ENCODE peak calls at places on chromosome 22, in six cellular contexts. O is fibroblast of lung, G is PC-3, N is MM.1S, X is neuronal stem cell, W is SK-N-SH. I is an unnamed sample.

GRCh38 chr22:39524089-39524752 is 3.9 kb downstream of the ATF4 start:
- DNase-seq in O (no peak), G (no peak), N (no peak), X (no peak), W (no peak), I (peak)

GRCh38 chr22:38415561-38416321 is 39.3 kb downstream of the KCNJ4 start:
- DNase-seq in O (no peak), G (no peak), N (no peak), X (no peak), W (no peak), I (no peak)

GRCh38 chr22:49148895-49149418 is 678.7 kb downstream of the BRD1 start:
- DNase-seq in O (no peak), G (no peak), N (no peak), X (no peak), W (no peak), I (no peak)

GRCh38 chr22:42820075-42820763 is 36.9 kb downstream of the ARFGAP3 start:
- DNase-seq in O (peak), G (peak), N (peak), X (no peak), W (no peak), I (peak)

GRCh38 chr22:46079861-46080821 is 70.2 kb upstream of the PPARA start:
- DNase-seq in O (peak), G (peak), N (no peak), X (no peak), W (peak), I (peak)

GRCh38 chr22:44442186-44442465 is 55.9 kb downstream of the RTL6 start:
- DNase-seq in O (no peak), G (no peak), N (no peak), X (no peak), W (no peak), I (no peak)

GRCh38 chr22:40332319-40332781 is 13.9 kb upstream of the ADSL start:
- DNase-seq in O (peak), G (no peak), N (no peak), X (no peak), W (peak), I (no peak)

GRCh38 chr22:44363980-44364749 is 51.4 kb upstream of the SHISAL1 start:
- DNase-seq in O (no peak), G (no peak), N (no peak), X (no peak), W (peak), I (peak)

GRCh38 chr22:26545385-26545784 is 33.1 kb upstream of the TFIP11 start:
- DNase-seq in O (no peak), G (no peak), N (no peak), X (no peak), W (no peak), I (no peak)

GRCh38 chr22:23068096-23068831 is 2.1 kb upstream of the GNAZ start:
- DNase-seq in O (no peak), G (no peak), N (no peak), X (no peak), W (no peak), I (no peak)

GRCh38 chr22:44348963-44349950 is 36.5 kb upstream of the SHISAL1 start:
- DNase-seq in O (peak), G (no peak), N (no peak), X (no peak), W (peak), I (no peak)

GRCh38 chr22:44988671-44989070 is 21.1 kb downstream of the PHF21B start:
- DNase-seq in O (no peak), G (no peak), N (no peak), X (no peak), W (no peak), I (peak)

GRCh38 chr22:38623357-38623756 is 32.8 kb downstream of the FAM227A start:
- DNase-seq in O (no peak), G (no peak), N (no peak), X (no peak), W (no peak), I (peak)

GRCh38 chr22:32723632-32724031 is 77.9 kb upstream of the TIMP3 start:
- DNase-seq in O (peak), G (no peak), N (peak), X (no peak), W (no peak), I (peak)

GRCh38 chr22:19730141-19730661 is 6.9 kb downstream of the GP1BB start:
- DNase-seq in O (no peak), G (no peak), N (no peak), X (no peak), W (no peak), I (no peak)
- H3K4me3 ChIP-seq in O (no peak), G (no peak), N (no peak), X (no peak), W (no peak), I (no peak)

DNA sequence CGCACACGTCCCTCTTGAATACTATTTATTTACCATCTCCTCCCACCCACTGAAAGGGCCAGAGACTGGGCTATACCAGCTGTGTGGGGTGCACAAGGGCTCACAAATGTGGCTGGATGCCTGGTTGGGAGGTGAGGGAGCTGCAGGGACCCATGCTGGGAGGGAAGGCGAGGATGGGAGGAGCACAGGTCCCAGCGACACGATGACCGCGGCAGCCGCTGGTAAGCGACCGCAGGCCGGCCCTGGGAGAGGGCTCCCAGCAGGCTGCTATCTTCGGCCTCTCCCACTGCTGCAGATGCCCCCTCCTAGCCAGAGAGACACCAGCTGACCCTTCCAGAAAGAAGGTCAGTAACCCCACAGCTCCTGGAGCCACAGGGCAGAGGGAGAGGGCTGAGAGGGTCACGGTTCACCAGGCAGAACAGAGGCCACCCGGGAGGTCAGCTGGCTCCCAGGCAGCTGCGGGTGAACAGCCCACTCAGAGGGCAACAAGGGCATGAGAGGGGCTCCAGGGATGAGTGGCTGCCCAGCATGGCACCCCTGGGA is 163.9 kb downstream of the CRYBB2 start:
- DNase-seq in O (no peak), G (no peak), N (no peak), X (no peak), W (no peak), I (no peak)
- H3K4me2 ChIP-seq in O (no peak), G (no peak), N (no peak), X (no peak), W (no peak), I (no peak)

DNA sequence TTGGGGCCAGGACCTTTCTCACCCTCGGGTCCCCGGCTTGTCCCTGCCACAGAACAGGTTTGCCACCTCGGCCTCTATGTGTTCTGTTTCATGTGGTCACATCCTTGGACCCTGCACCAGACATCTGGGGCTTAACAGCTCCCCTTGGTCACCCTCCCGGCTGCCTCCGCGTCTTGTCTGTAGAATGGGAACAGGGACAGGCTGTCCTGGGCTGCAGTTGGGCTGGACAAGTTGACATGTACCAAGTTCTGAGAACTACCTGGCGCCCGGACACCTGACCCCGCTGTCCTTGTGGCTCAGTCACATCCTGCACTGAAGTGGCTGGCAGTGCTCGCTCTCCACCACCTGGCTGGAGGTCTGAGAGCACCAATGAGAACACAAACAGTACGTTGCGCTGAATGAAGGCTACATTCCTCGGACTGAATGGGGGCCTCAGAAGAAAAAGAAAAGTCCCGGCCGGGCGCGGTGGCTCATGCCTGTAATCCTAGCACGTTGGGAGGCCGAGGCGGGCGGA is 2.8 kb upstream of the PLXNB2 start:
- DNase-seq in O (no peak), G (no peak), N (no peak), X (no peak), W (no peak), I (no peak)
- H3K9ac ChIP-seq in O (no peak), G (no peak), N (no peak), X (no peak), W (no peak), I (no peak)

GRCh38 chr22:41487037-41487963 is 18.4 kb downstream of the ACO2 start:
- DNase-seq in O (peak), G (no peak), N (no peak), X (no peak), W (no peak), I (no peak)
- H3K4me3 ChIP-seq in O (no peak), G (no peak), N (no peak), X (no peak), W (no peak), I (no peak)

DNA sequence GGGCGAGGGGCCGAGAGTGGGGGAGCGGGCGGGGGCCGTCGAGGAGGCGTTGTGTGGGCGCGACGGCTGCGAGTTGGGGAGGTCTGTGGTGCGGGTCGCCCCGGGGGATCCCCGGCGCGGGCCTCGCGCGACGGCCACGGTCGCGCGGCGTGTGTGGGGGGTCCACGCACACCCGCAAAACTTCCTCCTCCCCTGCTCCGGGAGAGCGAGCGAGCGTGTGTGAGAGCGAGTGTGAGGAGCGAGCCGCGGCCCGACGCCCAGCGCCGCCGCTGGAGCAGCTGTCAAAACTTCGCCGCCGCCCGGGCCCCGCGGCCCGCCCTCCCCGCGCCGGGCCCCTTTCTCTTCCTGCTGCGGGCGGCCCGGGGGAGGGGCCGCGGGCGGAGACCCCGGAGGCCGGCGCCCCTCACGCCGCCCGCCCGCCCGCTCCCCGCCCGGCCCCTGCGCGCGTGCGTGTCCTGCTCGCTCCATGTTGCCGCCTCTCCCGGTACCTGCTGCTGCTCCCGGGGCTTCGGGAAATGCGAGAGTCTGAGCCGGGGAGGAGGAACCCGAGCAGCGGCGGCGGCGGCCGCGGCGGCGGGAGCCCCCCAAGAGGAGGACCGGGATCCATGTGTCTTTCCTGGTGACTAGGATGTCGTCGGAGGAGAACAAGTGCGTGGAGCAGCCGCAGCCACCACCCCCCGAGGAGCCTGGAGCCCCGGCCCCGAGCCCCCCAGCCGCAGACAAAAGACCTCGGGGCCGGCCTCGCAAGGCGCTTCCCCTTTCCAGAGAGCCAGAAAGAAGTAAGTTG is 9.0 kb upstream of the CCT8L2 start:
- DNase-seq in O (no peak), G (no peak), N (no peak), X (no peak), W (no peak), I (peak)
- H3K4me2 ChIP-seq in O (no peak), G (no peak), N (no peak), X (no peak), W (no peak), I (no peak)

GRCh38 chr22:35630387-35630793 is 13.3 kb upstream of the MB start:
- DNase-seq in O (peak), G (peak), N (no peak), X (no peak), W (no peak), I (peak)

GRCh38 chr22:35631597-35631996 is 14.5 kb upstream of the MB start:
- DNase-seq in O (peak), G (peak), N (peak), X (no peak), W (peak), I (peak)

GRCh38 chr22:35628732-35629131 is 11.6 kb upstream of the MB start:
- DNase-seq in O (no peak), G (no peak), N (no peak), X (no peak), W (no peak), I (no peak)

GRCh38 chr22:35630891-35631290 is 13.8 kb upstream of the MB start:
- DNase-seq in O (no peak), G (no peak), N (no peak), X (no peak), W (no peak), I (no peak)

GRCh38 chr22:35629406-35630234 is 12.5 kb upstream of the MB start:
- DNase-seq in O (peak), G (peak), N (peak), X (no peak), W (no peak), I (peak)
- H3K9ac ChIP-seq in O (peak), G (peak), N (no peak), X (no peak), W (peak), I (peak)

GRCh38 chr22:29308148-29308790 is 1.8 kb downstream of the GAS2L1 start:
- DNase-seq in O (no peak), G (no peak), N (no peak), X (no peak), W (peak), I (no peak)

GRCh38 chr22:29305836-29306174 is 645 bp upstream of the GAS2L1 start:
- DNase-seq in O (no peak), G (no peak), N (no peak), X (no peak), W (no peak), I (no peak)

GRCh38 chr22:29306830-29307657 is 594 bp downstream of the GAS2L1 start:
- DNase-seq in O (peak), G (peak), N (peak), X (peak), W (peak), I (peak)

GRCh38 chr22:29307658-29308147 is 1.3 kb downstream of the GAS2L1 start:
- DNase-seq in O (no peak), G (peak), N (no peak), X (no peak), W (peak), I (no peak)

DNA sequence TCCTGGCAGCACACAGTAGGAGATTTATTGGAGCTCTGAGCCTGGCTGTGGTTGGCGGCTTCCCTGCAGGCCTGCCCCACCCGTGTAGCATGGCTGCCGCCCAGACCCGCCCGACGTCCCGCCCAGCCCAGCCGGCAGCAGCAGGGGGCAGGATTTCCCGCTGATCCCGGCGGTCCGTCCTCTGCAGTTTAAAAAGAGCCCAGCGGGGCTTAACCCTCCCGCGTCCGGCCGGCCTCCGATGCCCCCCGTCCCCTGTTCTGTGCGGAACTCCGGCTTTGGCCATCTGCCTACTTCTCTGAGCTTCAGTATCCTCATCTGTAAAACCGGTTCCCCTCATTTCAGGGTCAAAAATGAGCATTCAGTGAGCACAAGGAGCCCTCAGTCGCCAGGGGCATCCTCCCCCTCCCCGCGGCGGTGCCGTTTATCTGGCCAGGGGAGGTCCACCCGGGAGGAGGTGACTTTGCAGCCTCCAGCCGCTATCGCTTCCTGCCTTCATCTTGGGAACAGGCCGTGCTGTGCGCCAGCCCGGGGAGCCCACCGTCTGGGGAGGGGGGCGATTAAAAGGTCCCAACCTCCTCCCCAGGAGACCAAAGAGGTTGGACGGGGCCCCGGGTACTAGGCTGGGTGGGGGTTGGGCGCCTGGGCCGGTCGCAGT is at the start of gene GAS2L1:
- DNase-seq in O (peak), G (peak), N (peak), X (peak), W (peak), I (peak)
- H3K4me3 ChIP-seq in O (peak), G (peak), N (peak), X (peak), W (peak), I (peak)

DNA sequence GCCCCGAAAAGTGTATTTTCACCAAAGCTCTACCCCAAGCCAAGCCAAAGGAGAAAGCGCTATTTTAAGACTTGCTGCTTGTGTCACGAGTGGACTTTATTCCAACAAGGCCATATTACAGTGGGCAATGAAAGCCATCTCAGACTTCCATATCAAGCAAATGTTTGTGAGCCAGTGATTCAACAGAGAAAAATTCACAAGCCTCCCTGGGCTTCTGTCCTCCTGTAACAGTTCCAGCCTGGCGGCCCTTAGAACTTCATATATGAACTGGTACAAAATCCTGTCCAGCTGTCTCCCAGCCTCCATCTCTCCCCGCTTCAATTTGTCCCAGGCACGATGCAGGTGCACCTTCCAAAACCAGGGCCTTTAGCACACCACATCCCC is 11.2 kb downstream of the LARGE1 start:
- DNase-seq in O (peak), G (no peak), N (no peak), X (no peak), W (no peak), I (peak)
- H3K4me2 ChIP-seq in O (peak), G (no peak), N (no peak), X (no peak), W (no peak), I (peak)